ENCODE peak calls at places on chromosomes 3 and 15, in ten cellular contexts. V is EL; Y is substantia nigra; O is NCI-H2029; B is NK-92 treated with Interleukin-12 subunit alpha and Interleukin-12 subunit beta, amount 100 ng/mL, for 24 hours; W is Calu3; I is Panc1; Q is endothelial cell; X is mesenteric fat pad; G is NCI-H1105. A is an unnamed sample.

GRCh38 chr3:127491323-127491722 is 99.2 kb downstream of the TPRA1 start:
- DNase-seq in X (no peak), W (no peak), O (no peak), I (no peak), V (no peak), G (no peak), Q (no peak), Y (no peak), B (no peak), A (no peak)

GRCh38 chr3:44418549-44418948 is 58.9 kb downstream of the ZNF445 start:
- DNase-seq in I (no peak), Y (no peak), G (no peak), Q (peak; percentile 32), X (peak; percentile 53), O (no peak), V (no peak), W (no peak), B (no peak), A (no peak)

GRCh38 chr3:113405180-113405579 is 36.1 kb downstream of the CFAP44 start:
- DNase-seq in W (no peak), G (no peak), V (peak; percentile 43), Q (no peak), I (no peak), B (no peak), Y (no peak), O (no peak), X (no peak), A (no peak)

GRCh38 chr15:96416934-96417759 is 86.6 kb downstream of the NR2F2 start:
- DNase-seq in B (no peak), V (peak; percentile 60), G (no peak), Q (peak; percentile 29), I (no peak), X (no peak), O (no peak), W (peak; percentile 53), Y (no peak), A (no peak)

GRCh38 chr15:48536681-48537091 is 108.8 kb downstream of the FBN1 start:
- DNase-seq in V (peak; percentile 49), G (no peak), I (no peak), W (no peak), B (no peak), X (no peak), Y (no peak), O (no peak), Q (no peak), A (no peak)

GRCh38 chr3:73493543-73494314 is 131.0 kb downstream of the PDZRN3 start:
- DNase-seq in G (no peak), V (peak; percentile 80), B (no peak), X (no peak), W (no peak), I (no peak), Q (no peak), O (no peak), Y (no peak), A (no peak)

GRCh38 chr3:33146791-33147445 is 33.1 kb downstream of the CRTAP start:
- DNase-seq in B (no peak), W (no peak), X (no peak), V (peak; percentile 22), Y (peak; percentile 47), I (no peak), G (no peak), Q (no peak), O (peak; percentile 59), A (no peak)

GRCh38 chr3:112376413-112376812 is 43.5 kb downstream of the CD200 start:
- DNase-seq in B (no peak), W (no peak), Q (no peak), X (no peak), Y (no peak), O (no peak), G (no peak), I (no peak), V (no peak), A (no peak)

GRCh38 chr3:187165144-187165543 is 25.8 kb upstream of the RPL39L start:
- DNase-seq in Q (peak; percentile 22), W (peak; percentile 65), I (peak; percentile 25), O (peak; percentile 75), B (no peak), V (peak; percentile 60), X (no peak), Y (no peak), G (peak; percentile 92), A (peak; percentile 55)

GRCh38 chr3:189908646-189909045 is 212.1 kb downstream of the P3H2 start:
- DNase-seq in Y (no peak), G (no peak), I (no peak), V (peak; percentile 83), B (no peak), Q (no peak), X (no peak), O (no peak), W (peak; percentile 37), A (no peak)

GRCh38 chr3:14721126-14721864 is 46.4 kb downstream of the C3orf20 start:
- DNase-seq in B (no peak), Q (no peak), G (no peak), O (no peak), X (no peak), I (no peak), Y (no peak), W (no peak), V (no peak), A (no peak)

GRCh38 chr15:51750942-51751686 is at the start of gene TMOD2:
- DNase-seq in W (peak; percentile 56), O (peak; percentile 5), Q (peak; percentile 55), Y (peak; percentile 29), I (no peak), G (peak; percentile 37), X (no peak), V (peak; percentile 25), B (no peak), A (peak; percentile 34)

GRCh38 chr15:71002321-71002720 is 109.7 kb downstream of the LRRC49 start:
- DNase-seq in W (no peak), O (no peak), Y (no peak), B (no peak), X (no peak), G (no peak), V (no peak), Q (no peak), I (no peak), A (no peak)

GRCh38 chr3:173823911-173824460 is 426.4 kb downstream of the NLGN1 start:
- DNase-seq in G (no peak), V (peak; percentile 7), W (no peak), Y (no peak), O (no peak), I (no peak), B (no peak), Q (no peak), X (no peak), A (no peak)

GRCh38 chr3:150286390-150287147 is 121.5 kb upstream of the TSC22D2 start:
- DNase-seq in G (peak; percentile 33), O (peak; percentile 10), I (no peak), V (peak; percentile 33), X (no peak), Y (no peak), B (no peak), W (peak; percentile 45), Q (peak; percentile 4), A (peak; percentile 49)

GRCh38 chr3:70857926-70858325 is 545.5 kb upstream of the MDFIC2 start:
- DNase-seq in B (no peak), Y (no peak), I (no peak), G (no peak), V (no peak), X (no peak), O (no peak), Q (no peak), W (no peak), A (no peak)

GRCh38 chr3:38552364-38552763 is 56.2 kb downstream of the EXOG start:
- DNase-seq in B (no peak), O (no peak), G (no peak), Y (no peak), Q (no peak), W (no peak), X (peak; percentile 37), I (no peak), V (no peak), A (no peak)

GRCh38 chr3:63724987-63725386 is 72.5 kb downstream of the SNTN start:
- DNase-seq in G (no peak), X (no peak), B (no peak), W (peak; percentile 77), I (no peak), O (no peak), Q (no peak), V (peak; percentile 95), Y (no peak), A (no peak)